ENCODE peak calls at places on chromosomes 5 and 9, in five cellular contexts. H is astrocyte; N is heart right ventricle; J is CD4-positive, alpha-beta T cell; L is effector memory CD4-positive, alpha-beta T cell. X is an unnamed sample.

GRCh38 chr5:76473676-76474075 is 70.6 kb downstream of the IQGAP2 start:
- DNase-seq in L (peak), J (peak), N (no peak), H (no peak), X (no peak)

GRCh38 chr5:60223342-60223741 is 329.8 kb upstream of the PDE4D start:
- DNase-seq in L (no peak), N (no peak), H (peak), J (no peak), X (peak)

GRCh38 chr5:107868994-107869393 is 198.3 kb upstream of the EFNA5 start:
- DNase-seq in J (no peak), N (no peak), H (peak), L (no peak), X (no peak)

GRCh38 chr5:149271717-149272558 is at the start of gene AFAP1L1:
- DNase-seq in H (peak), J (no peak), L (no peak), N (peak), X (no peak)

GRCh38 chr9:87076825-87077224 is 129.5 kb upstream of the GAS1 start:
- DNase-seq in J (no peak), N (no peak), L (no peak), H (peak), X (no peak)

GRCh38 chr9:134505032-134505431 is 136.6 kb upstream of the COL5A1 start:
- DNase-seq in H (no peak), N (no peak), J (no peak), L (no peak), X (no peak)

GRCh38 chr9:90925581-90926257 is 124.1 kb downstream of the SYK start:
- DNase-seq in L (no peak), H (peak), N (no peak), J (no peak), X (no peak)

GRCh38 chr9:89498845-89499480 is 1.1 kb upstream of the SEMA4D start:
- DNase-seq in N (no peak), H (no peak), L (peak), J (peak), X (no peak)

GRCh38 chr9:105245720-105246161 is 1.3 kb downstream of the SLC44A1 start:
- DNase-seq in L (no peak), N (no peak), J (no peak), H (no peak), X (no peak)

DNA sequence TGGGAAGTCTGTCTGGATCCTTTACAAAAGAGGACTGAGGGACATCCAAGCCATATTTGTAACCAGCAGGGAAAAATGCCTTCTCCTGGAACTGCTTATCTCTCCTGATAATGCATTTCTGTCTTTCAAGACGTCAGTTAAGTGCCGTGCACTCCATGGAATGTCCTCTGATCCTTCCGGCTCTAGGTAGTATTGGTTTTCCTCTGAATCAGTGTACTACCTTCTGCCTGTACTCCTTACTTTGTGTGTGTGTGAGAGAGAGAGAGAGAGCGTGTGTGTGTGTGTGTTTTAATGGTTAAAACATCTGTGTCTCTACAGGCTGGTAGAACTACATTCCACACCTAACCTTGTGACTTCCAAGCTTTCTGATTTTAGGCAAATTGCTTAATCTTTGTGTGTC is 89.9 kb downstream of the PIP5K1B start:
- DNase-seq in L (no peak), H (no peak), J (no peak), N (no peak), X (peak)
- H3K27ac ChIP-seq in L (no peak), H (no peak), J (no peak), N (peak), X (no peak)

GRCh38 chr9:124045830-124046177 is 34.2 kb downstream of the LHX2 start:
- DNase-seq in L (no peak), H (no peak), J (no peak), N (no peak), X (no peak)
- H3K27ac ChIP-seq in L (no peak), H (no peak), J (no peak), N (no peak), X (no peak)

DNA sequence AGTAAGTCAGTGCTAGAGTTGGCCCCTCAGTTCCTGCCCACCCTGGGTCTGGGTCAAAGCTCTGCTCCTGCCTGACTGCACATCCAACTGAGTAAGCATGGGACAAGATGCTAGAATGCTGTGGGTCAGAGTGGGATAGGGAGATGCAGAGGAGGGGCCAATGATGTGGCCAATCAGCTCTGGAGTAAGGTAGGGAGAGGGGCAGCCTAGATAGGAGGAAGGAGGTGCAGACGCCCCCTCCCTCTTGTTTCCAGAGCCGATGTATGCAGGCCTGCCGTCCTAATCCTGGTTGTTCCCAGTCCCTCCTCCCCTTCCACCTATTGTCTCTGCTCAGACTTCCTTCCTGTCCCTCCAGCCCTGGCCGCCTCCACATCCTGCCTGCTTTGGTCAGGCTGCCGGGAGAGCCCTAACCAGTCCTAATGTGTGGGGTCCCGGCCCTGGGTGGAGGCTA is 1.3 kb downstream of the ARAP3 start:
- DNase-seq in L (no peak), H (peak), N (peak), J (no peak), X (no peak)
- H3K27ac ChIP-seq in L (no peak), H (peak), N (peak), J (no peak), X (peak)

GRCh38 chr9:137070201-137070905 is at the start of gene SAPCD2:
- DNase-seq in J (peak), L (peak), N (peak), H (peak), X (peak)
- H3K27ac ChIP-seq in J (no peak), L (peak), N (peak), H (no peak), X (no peak)

GRCh38 chr5:17143335-17143734 is 74.1 kb upstream of the BASP1 start:
- DNase-seq in L (no peak), J (no peak), H (no peak), N (no peak), X (no peak)
- H3K27ac ChIP-seq in L (no peak), J (no peak), H (no peak), N (no peak), X (no peak)

GRCh38 chr5:19175776-19176570 is 812.0 kb downstream of the CDH18 start:
- DNase-seq in H (no peak), J (no peak), L (no peak), N (no peak), X (no peak)
- H3K27ac ChIP-seq in H (no peak), J (no peak), L (no peak), N (no peak), X (no peak)

GRCh38 chr5:6454628-6455053 is 6.0 kb downstream of the UBE2QL1 start:
- DNase-seq in H (no peak), J (no peak), N (no peak), L (no peak), X (no peak)
- H3K27ac ChIP-seq in H (no peak), J (no peak), N (peak), L (no peak), X (no peak)

GRCh38 chr5:68460147-68460760 is 244.7 kb downstream of the PIK3R1 start:
- DNase-seq in N (no peak), H (peak), J (peak), L (peak), X (no peak)
- H3K27ac ChIP-seq in N (no peak), H (no peak), J (no peak), L (no peak), X (no peak)

GRCh38 chr9:13750639-13751038 is 471.1 kb upstream of the MPDZ start:
- DNase-seq in H (no peak), J (no peak), L (no peak), N (no peak), X (no peak)
- H3K27ac ChIP-seq in H (peak), J (no peak), L (no peak), N (no peak), X (peak)

GRCh38 chr5:138708761-138709160 is 44.5 kb upstream of the CTNNA1 start:
- DNase-seq in L (no peak), J (no peak), N (no peak), H (no peak), X (no peak)
- H3K27ac ChIP-seq in L (no peak), J (no peak), N (no peak), H (no peak), X (no peak)

X was measured in epithelial cell of prostate.